ENCODE peak calls at places on chromosomes 13 and 19, in five cellular contexts. I, Q, E, W and R are unnamed samples.

GRCh38 chr19:21915411-21915810 is 79.4 kb upstream of the ZNF43 start:
- DNase-seq in I (no peak), Q (no peak), E (no peak), W (no peak), R (no peak)

GRCh38 chr19:1251233-1251502 is 2.8 kb downstream of the MIDN start:
- DNase-seq in I (no peak), Q (peak), E (no peak), W (peak), R (no peak)

GRCh38 chr19:6098574-6098973 is 11.7 kb downstream of the RFX2 start:
- DNase-seq in I (no peak), Q (no peak), E (no peak), W (no peak), R (no peak)

GRCh38 chr19:3234800-3235199 is 10.3 kb downstream of the CELF5 start:
- DNase-seq in I (no peak), Q (no peak), E (no peak), W (peak), R (no peak)

GRCh38 chr19:54626757-54627156 is 3.5 kb upstream of the LILRB1 start:
- DNase-seq in I (no peak), Q (no peak), E (no peak), W (no peak), R (no peak)

GRCh38 chr13:33069365-33069764 is 53.1 kb downstream of the KL start:
- DNase-seq in I (no peak), Q (no peak), E (no peak), W (peak), R (no peak)

GRCh38 chr19:46546194-46546896 is 50.7 kb upstream of the PNMA8B start:
- DNase-seq in I (no peak), Q (peak), E (no peak), W (peak), R (no peak)

GRCh38 chr13:64272681-64273080 is 2857.0 kb upstream of the PCDH20 start:
- DNase-seq in I (no peak), Q (no peak), E (no peak), W (no peak), R (no peak)

GRCh38 chr19:53424968-53425597 is 6.7 kb upstream of the ZNF761 start:
- DNase-seq in I (no peak), Q (peak), E (peak), W (peak), R (no peak)

GRCh38 chr13:109773276-109773675 is 13.1 kb downstream of the IRS2 start:
- DNase-seq in I (no peak), Q (no peak), E (no peak), W (peak), R (no peak)

GRCh38 chr13:110233181-110233641 is 73.7 kb downstream of the COL4A1 start:
- DNase-seq in I (no peak), Q (no peak), E (no peak), W (no peak), R (no peak)

GRCh38 chr19:56974554-56975207 is 134.2 kb upstream of the PEG3 start:
- DNase-seq in I (no peak), Q (no peak), E (no peak), W (no peak), R (no peak)
- TF ChIP-seq POLR2AphosphoS5 in I (no peak), Q (no peak), E (no peak), W (no peak), R (no peak)

DNA sequence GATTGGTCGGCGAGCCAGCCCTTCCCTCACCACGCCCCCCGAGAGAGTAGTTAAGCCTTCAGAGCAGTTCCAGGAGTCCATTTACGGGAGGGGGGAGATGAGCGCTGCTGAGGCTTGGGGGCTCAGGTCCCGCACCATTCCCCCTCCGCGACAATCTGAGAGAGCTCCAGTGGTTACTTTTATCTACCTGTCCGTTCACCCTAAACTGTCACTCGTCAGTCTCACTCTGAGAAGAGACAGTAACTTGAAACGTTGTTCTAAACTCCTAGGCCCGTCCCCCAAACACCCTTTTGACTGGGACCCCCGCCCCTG is 2.0 kb downstream of the FOSB start:
- DNase-seq in I (no peak), Q (peak), E (no peak), W (peak), R (peak)
- TF ChIP-seq POLR2A in I (no peak), Q (no peak), E (peak), W (peak), R (no peak)

DNA sequence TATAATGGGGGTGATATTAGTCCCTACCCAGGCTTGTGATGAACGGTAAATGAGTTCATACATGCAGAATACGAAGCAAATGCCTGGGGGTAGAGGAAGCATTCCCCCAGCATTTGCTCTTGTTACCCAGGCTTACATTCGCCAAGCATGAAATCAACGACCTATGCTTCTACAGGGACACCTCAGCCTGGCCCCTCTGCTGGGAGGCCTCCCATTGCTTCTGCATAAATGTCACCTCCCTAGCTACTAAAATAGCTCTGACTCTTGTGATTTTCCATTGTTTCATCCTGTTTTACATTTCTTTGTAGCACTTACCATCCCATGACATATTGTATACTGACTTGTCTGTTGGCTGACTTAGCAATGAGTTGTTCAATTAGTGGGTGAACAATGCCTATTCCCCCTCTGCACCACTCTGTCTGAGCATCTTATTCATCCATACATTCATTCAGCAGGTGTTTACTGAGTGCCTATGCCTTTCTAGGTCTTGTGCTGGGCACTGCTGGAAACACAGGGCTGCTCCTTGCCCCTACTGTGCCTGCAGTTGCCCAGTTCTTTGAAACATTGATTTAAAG is 47.0 kb downstream of the SPTBN4 start:
- DNase-seq in I (no peak), Q (no peak), E (no peak), W (no peak), R (no peak)
- TF ChIP-seq POLR2AphosphoS5 in I (no peak), Q (no peak), E (no peak), W (no peak), R (no peak)

GRCh38 chr19:35447870-35448492 is at the start of gene FFAR2:
- DNase-seq in I (no peak), Q (no peak), E (no peak), W (no peak), R (no peak)

GRCh38 chr19:35451278-35452096 is 3.4 kb downstream of the FFAR2 start:
- DNase-seq in I (no peak), Q (no peak), E (peak), W (no peak), R (no peak)

GRCh38 chr19:35446194-35446593 is 1.9 kb upstream of the FFAR2 start:
- DNase-seq in I (no peak), Q (no peak), E (no peak), W (no peak), R (no peak)

GRCh38 chr19:35444735-35445134 is 3.3 kb upstream of the FFAR2 start:
- DNase-seq in I (no peak), Q (no peak), E (no peak), W (no peak), R (no peak)

DNA sequence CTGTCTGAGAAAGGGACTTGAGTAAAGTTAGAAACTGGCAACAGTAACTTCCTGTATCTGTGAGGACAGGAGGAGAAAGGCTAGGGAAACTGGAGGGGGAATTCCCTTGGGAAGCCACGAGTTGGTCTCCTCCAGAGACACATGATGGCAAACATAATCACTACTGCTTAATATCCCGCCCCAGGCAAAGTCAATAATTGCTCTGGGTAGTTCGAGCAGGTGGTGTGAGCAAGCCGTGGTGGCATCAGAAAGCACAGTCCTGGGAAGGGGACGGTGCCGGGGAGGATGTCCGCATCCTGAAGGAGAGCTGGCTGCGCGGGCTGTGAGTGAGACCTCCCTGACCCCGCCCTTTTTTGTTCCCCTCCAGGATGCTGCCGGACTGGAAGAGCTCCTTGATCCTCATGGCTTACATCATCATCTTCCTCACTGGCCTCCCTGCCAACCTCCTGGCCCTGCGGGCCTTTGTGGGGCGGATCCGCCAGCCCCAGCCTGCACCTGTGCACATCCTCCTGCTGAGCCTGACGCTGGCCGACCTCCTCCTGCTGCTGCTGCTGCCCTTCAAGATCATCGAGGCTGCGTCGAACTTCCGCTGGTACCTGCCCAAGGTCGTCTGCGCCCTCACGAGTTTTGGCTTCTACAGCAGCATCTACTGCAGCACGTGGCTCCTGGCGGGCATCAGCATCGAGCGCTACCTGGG is 1.4 kb downstream of the FFAR2 start:
- DNase-seq in I (no peak), Q (peak), E (no peak), W (no peak), R (no peak)
- TF ChIP-seq POLR2A in I (no peak), Q (no peak), E (no peak), W (no peak), R (no peak)

GRCh38 chr13:84760956-84761355 is 878.7 kb upstream of the SLITRK1 start:
- DNase-seq in I (no peak), Q (no peak), E (no peak), W (no peak), R (no peak)
- TF ChIP-seq POLR2AphosphoS5 in I (no peak), Q (no peak), E (no peak), W (no peak), R (no peak)